ENCODE peak calls at places on chromosomes 6 and 20, in nine cellular contexts. Q, C, H, J, W, B, A, G and D are unnamed samples.

GRCh38 chr20:19715986-19716385 is 42.1 kb upstream of the RIN2 start:
- DNase-seq in W (no peak), A (no peak), G (no peak), J (no peak), B (no peak), H (no peak), C (no peak), Q (no peak), D (no peak)

GRCh38 chr6:56842602-56843475 is 112.1 kb upstream of the BEND6 start:
- DNase-seq in H (peak), C (peak), G (no peak), B (peak), W (no peak), A (peak), J (peak), Q (no peak), D (peak)

GRCh38 chr20:45061244-45061643 is 39.7 kb downstream of the KCNS1 start:
- DNase-seq in B (no peak), Q (no peak), W (no peak), A (no peak), H (no peak), J (no peak), G (peak), C (peak), D (peak)

GRCh38 chr20:45456632-45457031 is 12.9 kb upstream of the WFDC2 start:
- DNase-seq in C (peak), W (peak), B (no peak), J (peak), A (peak), H (peak), G (no peak), Q (peak), D (no peak)

GRCh38 chr6:19578489-19578888 is 258.7 kb upstream of the ID4 start:
- DNase-seq in J (no peak), C (no peak), G (no peak), W (no peak), Q (no peak), H (no peak), A (no peak), B (no peak), D (peak)

GRCh38 chr6:2760882-2761842 is 4.0 kb upstream of the WRNIP1 start:
- DNase-seq in W (no peak), H (no peak), Q (no peak), G (no peak), A (peak), C (no peak), J (no peak), B (no peak), D (no peak)

GRCh38 chr6:162964703-162965140 is 236.9 kb downstream of the PACRG start:
- DNase-seq in J (no peak), Q (no peak), H (no peak), G (peak), C (peak), A (no peak), W (no peak), B (peak), D (peak)

GRCh38 chr6:142681099-142681498 is 263.9 kb downstream of the HIVEP2 start:
- DNase-seq in A (no peak), Q (no peak), G (no peak), B (no peak), J (no peak), C (no peak), H (no peak), W (no peak), D (no peak)

GRCh38 chr20:63176448-63177133 is 39.3 kb downstream of the YTHDF1 start:
- DNase-seq in W (no peak), G (no peak), Q (no peak), C (no peak), A (no peak), H (peak), J (no peak), B (no peak), D (no peak)

GRCh38 chr6:129029778-129030177 is 146.8 kb downstream of the LAMA2 start:
- DNase-seq in G (no peak), H (no peak), J (no peak), W (no peak), Q (no peak), B (no peak), C (peak), A (no peak), D (no peak)

GRCh38 chr20:57928181-57928967 is 218.6 kb upstream of the PMEPA1 start:
- DNase-seq in B (peak), A (no peak), C (peak), H (no peak), W (no peak), Q (no peak), J (no peak), G (peak), D (peak)

GRCh38 chr6:156828280-156828703 is 51.1 kb downstream of the ARID1B start:
- DNase-seq in A (no peak), Q (no peak), H (no peak), C (peak), W (peak), J (no peak), B (no peak), G (peak), D (peak)

GRCh38 chr20:45828589-45828988 is 1.5 kb upstream of the TNNC2 start:
- DNase-seq in H (no peak), G (no peak), W (no peak), J (no peak), B (no peak), A (no peak), C (no peak), Q (no peak), D (no peak)

GRCh38 chr20:33733654-33734576 is 2.1 kb downstream of the ZNF341 start:
- DNase-seq in B (no peak), J (no peak), C (peak), H (no peak), G (no peak), A (no peak), Q (no peak), W (no peak), D (peak)

GRCh38 chr6:113359155-113360140 is 497.7 kb upstream of the MARCKS start:
- DNase-seq in J (no peak), Q (no peak), H (no peak), G (peak), B (no peak), C (peak), A (no peak), W (no peak), D (no peak)

GRCh38 chr20:61965606-61966491 is 99.8 kb downstream of the TAF4 start:
- DNase-seq in B (no peak), C (no peak), W (no peak), G (no peak), Q (peak), J (no peak), H (peak), A (no peak), D (no peak)

GRCh38 chr6:120378582-120379220 is 955.6 kb downstream of the TBC1D32 start:
- DNase-seq in G (peak), A (no peak), H (no peak), B (no peak), Q (no peak), C (peak), J (no peak), W (no peak), D (peak)

GRCh38 chr6:139482184-139482751 is 107.8 kb upstream of the CITED2 start:
- DNase-seq in W (no peak), J (no peak), H (peak), Q (no peak), G (no peak), C (peak), A (no peak), B (no peak), D (no peak)

GRCh38 chr20:2234788-2235187 is 61.0 kb upstream of the TGM3 start:
- DNase-seq in B (no peak), Q (no peak), W (no peak), J (peak), C (peak), H (peak), G (no peak), A (no peak), D (no peak)

GRCh38 chr20:46468508-46468907 is 44.9 kb downstream of the ZNF334 start:
- DNase-seq in Q (no peak), G (no peak), B (no peak), W (no peak), A (no peak), C (no peak), J (no peak), H (no peak), D (no peak)

GRCh38 chr6:127267742-127268588 is 1.3 kb downstream of the RNF146 start:
- DNase-seq in B (no peak), H (no peak), W (no peak), Q (no peak), A (no peak), J (no peak), G (no peak), C (peak), D (no peak)

GRCh38 chr20:33914871-33915270 is 78.8 kb upstream of the RALY start:
- DNase-seq in A (peak), B (no peak), Q (peak), W (no peak), J (no peak), C (peak), G (no peak), H (no peak), D (peak)

GRCh38 chr6:133187114-133187513 is 54.0 kb upstream of the EYA4 start:
- DNase-seq in Q (no peak), C (no peak), G (no peak), J (no peak), H (no peak), W (no peak), B (no peak), A (no peak), D (no peak)

GRCh38 chr6:82554706-82555105 is 191.1 kb downstream of the TPBG start:
- DNase-seq in B (no peak), G (no peak), Q (no peak), J (no peak), C (peak), A (no peak), H (no peak), W (no peak), D (no peak)

GRCh38 chr6:12136905-12137304 is 124.8 kb downstream of the HIVEP1 start:
- DNase-seq in J (no peak), H (no peak), G (no peak), Q (no peak), C (peak), A (no peak), B (no peak), W (no peak), D (no peak)

GRCh38 chr20:36544134-36545018 is 3.1 kb downstream of the MYL9 start:
- DNase-seq in Q (no peak), J (no peak), G (peak), B (peak), A (no peak), C (peak), W (no peak), H (no peak), D (peak)

GRCh38 chr20:21234816-21235215 is 68.3 kb upstream of the XRN2 start:
- DNase-seq in W (no peak), G (no peak), B (no peak), C (no peak), J (no peak), A (no peak), H (no peak), Q (no peak), D (no peak)

GRCh38 chr6:36155662-36156061 is 25.3 kb downstream of the MAPK13 start:
- DNase-seq in Q (no peak), A (no peak), J (no peak), C (no peak), G (no peak), H (no peak), B (no peak), W (no peak), D (no peak)